ENCODE peak calls at places on chromosomes 12 and 14, in ten cellular contexts. One of them, this sample, is unnamed. For H3K79me2, the result is how much of the 10 kb centered on the place peaks cover.

GRCh38 chr14:91159182-91159581 is 45.3 kb downstream of the DGLUCY start:
- DNase-seq in neural progenitor cell: no peak
- DNase-seq in mesendoderm: no peak
- DNase-seq in SK-N-SH: no peak
- DNase-seq in HCT116: no peak
- DNase-seq in H9: no peak
- DNase-seq in fibroblast of lung: no peak
- DNase-seq in astrocyte: no peak
- DNase-seq in PC-3: no peak
- DNase-seq in GM23248: no peak
- DNase-seq in this sample: no peak

GRCh38 chr14:96587823-96588385 is 85.7 kb downstream of the PAPOLA start:
- DNase-seq in GM23248: no peak
- DNase-seq in neural progenitor cell: no peak
- DNase-seq in PC-3: no peak
- DNase-seq in HCT116: no peak
- DNase-seq in mesendoderm: no peak
- DNase-seq in H9: peak
- DNase-seq in SK-N-SH: no peak
- DNase-seq in astrocyte: no peak
- DNase-seq in fibroblast of lung: no peak
- DNase-seq in this sample: no peak

GRCh38 chr14:95891742-95892141 is 15.1 kb downstream of the TUNAR start:
- DNase-seq in neural progenitor cell: no peak
- DNase-seq in HCT116: peak
- DNase-seq in mesendoderm: no peak
- DNase-seq in PC-3: peak
- DNase-seq in fibroblast of lung: peak
- DNase-seq in H9: no peak
- DNase-seq in GM23248: peak
- DNase-seq in SK-N-SH: no peak
- DNase-seq in astrocyte: peak
- DNase-seq in this sample: peak

GRCh38 chr12:108232565-108232964 is 103.5 kb downstream of the WSCD2 start:
- DNase-seq in fibroblast of lung: no peak
- DNase-seq in GM23248: no peak
- DNase-seq in mesendoderm: no peak
- DNase-seq in H9: no peak
- DNase-seq in HCT116: peak
- DNase-seq in SK-N-SH: no peak
- DNase-seq in astrocyte: no peak
- DNase-seq in neural progenitor cell: no peak
- DNase-seq in PC-3: peak
- DNase-seq in this sample: no peak

GRCh38 chr12:42372154-42372791 is 46.3 kb downstream of the PPHLN1 start:
- DNase-seq in mesendoderm: peak
- DNase-seq in GM23248: peak
- DNase-seq in PC-3: peak
- DNase-seq in neural progenitor cell: peak
- DNase-seq in fibroblast of lung: peak
- DNase-seq in astrocyte: peak
- DNase-seq in HCT116: peak
- DNase-seq in SK-N-SH: peak
- DNase-seq in H9: no peak
- DNase-seq in this sample: no peak

GRCh38 chr12:99271071-99271470 is 376.5 kb upstream of the GARIN6 start:
- DNase-seq in H9: no peak
- DNase-seq in astrocyte: peak
- DNase-seq in PC-3: peak
- DNase-seq in HCT116: no peak
- DNase-seq in neural progenitor cell: no peak
- DNase-seq in GM23248: no peak
- DNase-seq in SK-N-SH: no peak
- DNase-seq in fibroblast of lung: peak
- DNase-seq in mesendoderm: peak
- DNase-seq in this sample: peak

GRCh38 chr12:68481181-68481941 is 129.3 kb upstream of the RAP1B start:
- DNase-seq in mesendoderm: no peak
- DNase-seq in SK-N-SH: no peak
- DNase-seq in PC-3: no peak
- DNase-seq in H9: no peak
- DNase-seq in GM23248: peak
- DNase-seq in astrocyte: no peak
- DNase-seq in neural progenitor cell: no peak
- DNase-seq in HCT116: no peak
- DNase-seq in fibroblast of lung: no peak
- DNase-seq in this sample: no peak

GRCh38 chr12:14629832-14630688 is 62.4 kb upstream of the PLBD1 start:
- DNase-seq in HCT116: peak
- DNase-seq in astrocyte: peak
- DNase-seq in mesendoderm: peak
- DNase-seq in PC-3: peak
- DNase-seq in neural progenitor cell: peak
- DNase-seq in H9: peak
- DNase-seq in SK-N-SH: peak
- DNase-seq in fibroblast of lung: peak
- DNase-seq in GM23248: peak
- DNase-seq in this sample: peak

GRCh38 chr12:45948546-45948945 is 41.8 kb downstream of the SCAF11 start:
- DNase-seq in PC-3: no peak
- DNase-seq in H9: no peak
- DNase-seq in HCT116: no peak
- DNase-seq in mesendoderm: no peak
- DNase-seq in GM23248: no peak
- DNase-seq in SK-N-SH: no peak
- DNase-seq in fibroblast of lung: no peak
- DNase-seq in neural progenitor cell: no peak
- DNase-seq in astrocyte: no peak
- DNase-seq in this sample: no peak

GRCh38 chr14:77543240-77543551 is 44.6 kb upstream of the ISM2 start:
- DNase-seq in mesendoderm: peak
- DNase-seq in SK-N-SH: no peak
- DNase-seq in GM23248: no peak
- DNase-seq in fibroblast of lung: peak
- DNase-seq in HCT116: no peak
- DNase-seq in astrocyte: no peak
- DNase-seq in neural progenitor cell: no peak
- DNase-seq in H9: no peak
- DNase-seq in PC-3: no peak
- DNase-seq in this sample: no peak

GRCh38 chr12:13101854-13102375 is 1.6 kb downstream of the GSG1 start:
- DNase-seq in mesendoderm: no peak
- DNase-seq in PC-3: peak
- DNase-seq in H9: no peak
- DNase-seq in GM23248: peak
- DNase-seq in neural progenitor cell: no peak
- DNase-seq in fibroblast of lung: peak
- DNase-seq in SK-N-SH: no peak
- DNase-seq in HCT116: no peak
- DNase-seq in astrocyte: no peak
- DNase-seq in this sample: peak

GRCh38 chr12:32107376-32108267 is 975 bp downstream of the BICD1 start:
- DNase-seq in PC-3: peak
- DNase-seq in H9: no peak
- DNase-seq in mesendoderm: peak
- DNase-seq in fibroblast of lung: peak
- DNase-seq in astrocyte: peak
- DNase-seq in neural progenitor cell: peak
- DNase-seq in HCT116: peak
- DNase-seq in SK-N-SH: peak
- DNase-seq in GM23248: peak
- DNase-seq in this sample: peak

GRCh38 chr12:19642305-19642704 is 203.0 kb downstream of the AEBP2 start:
- DNase-seq in neural progenitor cell: no peak
- DNase-seq in HCT116: no peak
- DNase-seq in PC-3: no peak
- DNase-seq in mesendoderm: no peak
- DNase-seq in fibroblast of lung: no peak
- DNase-seq in astrocyte: no peak
- DNase-seq in GM23248: no peak
- DNase-seq in H9: no peak
- DNase-seq in SK-N-SH: no peak
- DNase-seq in this sample: no peak

GRCh38 chr12:4829161-4829792 is 80.4 kb upstream of the KCNA1 start:
- DNase-seq in fibroblast of lung: no peak
- DNase-seq in HCT116: no peak
- DNase-seq in neural progenitor cell: no peak
- DNase-seq in SK-N-SH: no peak
- DNase-seq in GM23248: no peak
- DNase-seq in PC-3: no peak
- DNase-seq in mesendoderm: no peak
- DNase-seq in astrocyte: no peak
- DNase-seq in H9: no peak
- DNase-seq in this sample: no peak

GRCh38 chr14:89959853-89960493 is 4.2 kb downstream of the TDP1 start:
- DNase-seq in mesendoderm: no peak
- DNase-seq in H9: no peak
- DNase-seq in fibroblast of lung: no peak
- DNase-seq in HCT116: no peak
- DNase-seq in SK-N-SH: no peak
- DNase-seq in PC-3: no peak
- DNase-seq in GM23248: no peak
- DNase-seq in neural progenitor cell: no peak
- DNase-seq in astrocyte: no peak
- DNase-seq in this sample: peak
- H3K79me2 ChIP-seq in mesendoderm: under half
- H3K79me2 ChIP-seq in H9: under half
- H3K79me2 ChIP-seq in fibroblast of lung: under half
- H3K79me2 ChIP-seq in HCT116: under half
- H3K79me2 ChIP-seq in SK-N-SH: half or more
- H3K79me2 ChIP-seq in PC-3: half or more
- H3K79me2 ChIP-seq in GM23248: half or more
- H3K79me2 ChIP-seq in neural progenitor cell: half or more
- H3K79me2 ChIP-seq in astrocyte: half or more
- H3K79me2 ChIP-seq in this sample: half or more

DNA sequence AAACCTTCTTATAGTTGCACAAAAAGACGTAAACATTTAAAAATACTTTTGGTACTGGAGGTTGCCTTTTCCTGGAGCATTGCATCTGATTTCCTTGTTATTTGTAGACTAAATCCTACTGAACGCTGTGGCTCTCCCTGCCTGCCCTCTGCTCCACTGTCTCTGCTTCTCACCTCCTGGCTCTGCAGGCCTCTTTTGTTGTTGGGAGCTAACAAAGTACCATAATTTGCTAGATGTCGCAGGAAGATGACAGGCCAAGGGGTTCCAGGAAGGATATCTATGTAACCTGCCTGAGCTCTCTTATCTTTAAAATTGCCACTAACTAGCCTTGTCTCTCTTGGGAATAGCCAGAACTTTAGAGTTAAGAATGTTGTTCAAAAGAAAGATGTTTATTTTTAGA is 21.4 kb downstream of the SYNE2 start:
- DNase-seq in PC-3: no peak
- DNase-seq in H9: no peak
- DNase-seq in fibroblast of lung: no peak
- DNase-seq in astrocyte: no peak
- DNase-seq in mesendoderm: peak
- DNase-seq in GM23248: no peak
- DNase-seq in SK-N-SH: no peak
- DNase-seq in HCT116: no peak
- DNase-seq in neural progenitor cell: peak
- DNase-seq in this sample: no peak
- H3K79me2 ChIP-seq in PC-3: under half
- H3K79me2 ChIP-seq in H9: under half
- H3K79me2 ChIP-seq in fibroblast of lung: under half
- H3K79me2 ChIP-seq in astrocyte: under half
- H3K79me2 ChIP-seq in mesendoderm: under half
- H3K79me2 ChIP-seq in GM23248: under half
- H3K79me2 ChIP-seq in SK-N-SH: under half
- H3K79me2 ChIP-seq in HCT116: under half
- H3K79me2 ChIP-seq in neural progenitor cell: half or more
- H3K79me2 ChIP-seq in this sample: under half

DNA sequence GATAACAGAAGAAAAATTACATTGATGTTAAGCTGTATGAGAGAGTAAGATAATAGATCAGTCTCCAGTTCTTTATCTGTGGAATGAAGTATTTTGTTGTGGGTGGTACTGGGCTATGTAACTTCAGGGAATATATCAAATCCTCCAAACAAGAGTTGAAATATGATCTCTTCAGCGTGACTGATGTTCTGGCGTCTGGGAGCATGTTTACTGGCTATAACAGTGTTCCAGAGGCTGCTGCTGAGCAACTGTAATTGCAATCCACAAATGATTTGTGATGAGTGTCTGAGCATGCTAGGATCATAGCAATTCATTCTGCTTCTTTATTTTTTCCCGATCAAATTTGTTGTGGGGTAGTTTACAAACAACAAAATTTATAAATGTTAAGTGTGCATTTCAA is 18.6 kb upstream of the CCDC198 start:
- DNase-seq in GM23248: no peak
- DNase-seq in mesendoderm: no peak
- DNase-seq in neural progenitor cell: no peak
- DNase-seq in SK-N-SH: no peak
- DNase-seq in fibroblast of lung: peak
- DNase-seq in HCT116: no peak
- DNase-seq in PC-3: no peak
- DNase-seq in astrocyte: no peak
- DNase-seq in H9: no peak
- DNase-seq in this sample: no peak
- H3K79me2 ChIP-seq in GM23248: under half
- H3K79me2 ChIP-seq in mesendoderm: under half
- H3K79me2 ChIP-seq in neural progenitor cell: under half
- H3K79me2 ChIP-seq in SK-N-SH: under half
- H3K79me2 ChIP-seq in fibroblast of lung: under half
- H3K79me2 ChIP-seq in HCT116: under half
- H3K79me2 ChIP-seq in PC-3: under half
- H3K79me2 ChIP-seq in astrocyte: under half
- H3K79me2 ChIP-seq in H9: under half
- H3K79me2 ChIP-seq in this sample: under half

GRCh38 chr12:51972849-51973273 is 21.4 kb downstream of the ACVR1B start:
- DNase-seq in H9: no peak
- DNase-seq in neural progenitor cell: no peak
- DNase-seq in astrocyte: peak
- DNase-seq in GM23248: peak
- DNase-seq in SK-N-SH: no peak
- DNase-seq in PC-3: no peak
- DNase-seq in HCT116: no peak
- DNase-seq in fibroblast of lung: peak
- DNase-seq in mesendoderm: peak
- DNase-seq in this sample: no peak

GRCh38 chr12:51976376-51977160 is 25.1 kb downstream of the ACVR1B start:
- DNase-seq in astrocyte: peak
- DNase-seq in neural progenitor cell: no peak
- DNase-seq in PC-3: no peak
- DNase-seq in GM23248: peak
- DNase-seq in HCT116: no peak
- DNase-seq in H9: no peak
- DNase-seq in fibroblast of lung: peak
- DNase-seq in SK-N-SH: no peak
- DNase-seq in mesendoderm: peak
- DNase-seq in this sample: no peak

GRCh38 chr12:51973560-51973959 is 22.1 kb downstream of the ACVR1B start:
- DNase-seq in mesendoderm: no peak
- DNase-seq in SK-N-SH: no peak
- DNase-seq in fibroblast of lung: no peak
- DNase-seq in PC-3: no peak
- DNase-seq in H9: no peak
- DNase-seq in HCT116: no peak
- DNase-seq in GM23248: peak
- DNase-seq in neural progenitor cell: no peak
- DNase-seq in astrocyte: no peak
- DNase-seq in this sample: no peak

GRCh38 chr12:51975196-51975595 is 23.7 kb downstream of the ACVR1B start:
- DNase-seq in HCT116: no peak
- DNase-seq in SK-N-SH: no peak
- DNase-seq in PC-3: no peak
- DNase-seq in GM23248: no peak
- DNase-seq in mesendoderm: no peak
- DNase-seq in neural progenitor cell: no peak
- DNase-seq in astrocyte: no peak
- DNase-seq in fibroblast of lung: no peak
- DNase-seq in H9: no peak
- DNase-seq in this sample: no peak

GRCh38 chr12:51974646-51975045 is 23.1 kb downstream of the ACVR1B start:
- DNase-seq in neural progenitor cell: no peak
- DNase-seq in PC-3: no peak
- DNase-seq in H9: no peak
- DNase-seq in fibroblast of lung: no peak
- DNase-seq in HCT116: no peak
- DNase-seq in mesendoderm: peak
- DNase-seq in SK-N-SH: no peak
- DNase-seq in GM23248: peak
- DNase-seq in astrocyte: no peak
- DNase-seq in this sample: no peak
- H3K79me2 ChIP-seq in neural progenitor cell: under half
- H3K79me2 ChIP-seq in PC-3: under half
- H3K79me2 ChIP-seq in H9: under half
- H3K79me2 ChIP-seq in fibroblast of lung: under half
- H3K79me2 ChIP-seq in HCT116: under half
- H3K79me2 ChIP-seq in mesendoderm: under half
- H3K79me2 ChIP-seq in SK-N-SH: under half
- H3K79me2 ChIP-seq in GM23248: half or more
- H3K79me2 ChIP-seq in astrocyte: under half
- H3K79me2 ChIP-seq in this sample: under half